ENCODE peak calls at places on chromosomes 12 and 14, in four cellular contexts. X, N, D and O are unnamed samples.

GRCh38 chr12:68406134-68406576 is 74.0 kb upstream of the MDM1 start:
- DNase-seq in X (no peak), N (peak), D (peak), O (peak)

GRCh38 chr12:109186993-109187653 is 70.7 kb downstream of the ACACB start:
- DNase-seq in X (no peak), N (no peak), D (no peak), O (no peak)

GRCh38 chr12:93889516-93890202 is 212.5 kb downstream of the CRADD start:
- DNase-seq in X (no peak), N (no peak), D (no peak), O (no peak)

GRCh38 chr14:58315606-58316005 is 17.3 kb downstream of the ARID4A start:
- DNase-seq in X (no peak), N (no peak), D (no peak), O (no peak)

GRCh38 chr12:133181238-133181959 is at the start of gene ZNF268:
- DNase-seq in X (peak), N (peak), D (peak), O (peak)

GRCh38 chr14:63367742-63368364 is 49.1 kb upstream of the GPHB5 start:
- DNase-seq in X (no peak), N (no peak), D (no peak), O (no peak)

GRCh38 chr12:130768120-130768519 is 52.0 kb upstream of the RIMBP2 start:
- DNase-seq in X (no peak), N (no peak), D (no peak), O (no peak)

GRCh38 chr14:99698642-99699041 is 14.5 kb downstream of the CYP46A1 start:
- DNase-seq in X (no peak), N (no peak), D (no peak), O (no peak)

GRCh38 chr12:7113389-7113871 is 4.4 kb upstream of the C1RL start:
- DNase-seq in X (no peak), N (peak), D (no peak), O (peak)

GRCh38 chr14:73338551-73338950 is 101.2 kb downstream of the PAPLN start:
- DNase-seq in X (no peak), N (no peak), D (no peak), O (no peak)
- TF ChIP-seq USF1 in X (no peak), N (no peak), D (no peak), O (no peak)

GRCh38 chr12:116556356-116556952 is 2.7 kb upstream of the MAP1LC3B2 start:
- DNase-seq in X (no peak), N (no peak), D (no peak), O (no peak)

GRCh38 chr12:116559080-116559329 is 176 bp upstream of the MAP1LC3B2 start:
- DNase-seq in X (peak), N (no peak), D (no peak), O (no peak)

GRCh38 chr12:116559330-116560080 is at the start of gene MAP1LC3B2:
- DNase-seq in X (peak), N (peak), D (no peak), O (no peak)

GRCh38 chr12:116558280-116559079 is 701 bp upstream of the MAP1LC3B2 start:
- DNase-seq in X (no peak), N (peak), D (no peak), O (no peak)

DNA sequence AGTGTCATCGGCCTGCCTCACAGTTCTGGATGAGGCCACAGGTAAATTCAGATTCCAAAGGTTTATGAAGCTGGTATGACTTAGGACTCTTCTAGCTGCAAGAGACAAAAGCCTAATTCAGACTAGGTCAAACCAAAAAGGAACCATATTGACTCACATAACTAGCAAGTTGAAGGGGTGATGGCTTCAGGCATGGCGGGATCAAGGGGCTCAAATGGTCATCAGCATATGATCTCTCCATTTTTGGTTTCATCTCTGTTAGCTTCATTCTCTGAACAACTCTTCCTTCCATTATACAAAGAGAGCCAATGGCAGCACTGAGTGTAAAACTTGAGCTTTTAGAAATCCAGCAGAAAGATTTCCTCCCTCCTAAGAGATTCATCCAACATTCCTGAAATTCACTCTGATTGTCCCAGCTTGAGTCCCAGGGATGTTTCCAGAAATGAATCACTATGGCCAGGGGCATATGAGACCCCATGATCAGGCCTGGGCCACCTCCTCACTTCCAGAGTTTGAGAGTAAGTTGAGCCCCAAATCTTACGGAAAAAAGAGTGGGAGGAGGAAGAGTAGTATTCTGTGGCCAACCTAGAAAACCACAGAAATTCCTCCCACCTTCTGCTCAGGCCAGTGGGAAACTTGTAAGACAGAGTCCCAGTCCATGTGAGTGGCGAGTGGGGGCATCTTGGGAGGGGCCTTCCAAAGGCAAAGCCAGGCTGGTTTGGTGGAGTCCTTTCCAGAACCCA is 2.0 kb upstream of the MAP1LC3B2 start:
- DNase-seq in X (no peak), N (peak), D (no peak), O (no peak)
- TF ChIP-seq USF1 in X (no peak), N (no peak), D (no peak), O (no peak)

GRCh38 chr12:121003650-121004049 is 12.6 kb downstream of the C12orf43 start:
- DNase-seq in X (no peak), N (no peak), D (peak), O (no peak)
- TF ChIP-seq USF1 in X (no peak), N (no peak), D (no peak), O (no peak)

GRCh38 chr12:123269395-123269892 is 2.2 kb downstream of the CDK2AP1 start:
- DNase-seq in X (no peak), N (no peak), D (peak), O (peak)
- TF ChIP-seq USF1 in X (no peak), N (no peak), D (no peak), O (no peak)

DNA sequence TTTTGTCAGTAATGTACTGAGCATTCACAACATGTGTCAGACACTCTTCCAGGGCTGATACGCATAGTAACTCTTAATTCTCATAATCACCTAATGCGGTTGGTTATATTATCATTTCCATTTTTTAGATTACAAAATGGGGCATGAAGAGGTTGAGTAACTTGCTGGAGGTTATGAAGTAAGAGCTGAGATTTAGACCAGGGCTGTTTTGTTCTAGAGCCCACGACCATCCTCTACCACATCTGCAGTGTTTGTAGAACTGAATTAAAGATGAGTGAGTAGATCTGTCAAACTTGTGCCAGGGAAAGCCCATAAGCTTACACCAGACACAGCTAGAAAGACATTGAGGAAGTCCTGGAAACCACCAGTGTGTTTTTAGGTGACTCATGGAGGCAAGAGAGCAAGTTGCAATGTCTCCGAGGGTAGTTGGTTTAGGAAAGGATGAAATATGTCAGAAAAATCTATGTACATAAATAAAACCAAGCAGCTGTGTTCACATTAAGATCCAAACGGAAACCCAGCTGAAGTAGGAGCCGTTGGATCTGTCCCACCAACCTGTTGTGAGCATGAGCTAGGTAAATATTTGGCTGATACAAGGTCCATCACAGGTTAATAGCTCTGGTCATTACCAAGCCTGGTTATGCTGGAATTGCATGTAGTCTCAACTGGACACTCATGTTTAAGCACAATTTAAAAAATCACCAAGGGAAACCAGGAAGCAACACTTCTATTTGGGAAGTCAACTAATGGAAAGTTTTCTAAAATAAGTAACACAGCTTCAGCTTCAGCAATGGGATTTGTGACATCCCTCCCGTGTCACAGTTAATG is 49.9 kb upstream of the PLEKHG3 start:
- DNase-seq in X (peak), N (no peak), D (no peak), O (no peak)
- TF ChIP-seq USF1 in X (no peak), N (no peak), D (no peak), O (no peak)

GRCh38 chr12:77167801-77168200 is 102.4 kb upstream of the E2F7 start:
- DNase-seq in X (no peak), N (no peak), D (no peak), O (no peak)

GRCh38 chr12:77163068-77163810 is 97.9 kb upstream of the E2F7 start:
- DNase-seq in X (no peak), N (no peak), D (no peak), O (no peak)

GRCh38 chr12:77166711-77167110 is 101.3 kb upstream of the E2F7 start:
- DNase-seq in X (no peak), N (no peak), D (no peak), O (no peak)

GRCh38 chr12:77160931-77161330 is 95.6 kb upstream of the E2F7 start:
- DNase-seq in X (no peak), N (no peak), D (no peak), O (no peak)

DNA sequence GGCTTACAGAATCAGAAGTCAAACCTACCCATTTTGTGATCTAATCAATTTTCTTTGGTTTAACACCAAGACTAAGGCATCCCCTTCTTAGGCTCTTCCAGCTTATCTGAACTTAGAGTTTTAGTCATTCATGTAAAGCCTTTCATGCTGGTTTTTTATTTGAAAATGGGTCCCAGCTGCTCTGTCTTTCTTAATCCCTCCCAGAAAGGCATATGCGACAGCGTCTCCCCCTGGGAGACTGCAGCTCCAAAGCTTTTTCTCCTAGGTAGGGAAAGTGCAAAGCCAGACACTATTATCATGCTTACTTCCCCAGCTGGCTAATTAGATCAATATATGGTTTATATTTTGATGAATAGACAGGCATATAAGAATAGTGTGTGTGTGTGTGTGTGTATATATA is 96.6 kb upstream of the E2F7 start:
- DNase-seq in X (no peak), N (no peak), D (peak), O (no peak)
- TF ChIP-seq USF1 in X (no peak), N (no peak), D (no peak), O (no peak)